ENCODE peak calls at places on chromosomes 6 and 20, in six cellular contexts. Q, D, H, C, W and F are unnamed samples.

GRCh38 chr20:43744966-43745733 is 18.3 kb upstream of the GTSF1L start:
- DNase-seq in C (no peak), D (no peak), Q (no peak), H (no peak), W (no peak), F (no peak)

GRCh38 chr20:21237956-21238355 is 65.2 kb upstream of the XRN2 start:
- DNase-seq in C (peak), W (no peak), H (no peak), Q (no peak), D (no peak), F (no peak)

GRCh38 chr6:7006536-7007191 is 101.1 kb upstream of the RREB1 start:
- DNase-seq in D (no peak), Q (no peak), H (no peak), W (no peak), C (no peak), F (no peak)

GRCh38 chr20:59222239-59222981 is 58.8 kb downstream of the ZNF831 start:
- DNase-seq in D (peak), C (peak), H (peak), Q (peak), W (peak), F (peak)

GRCh38 chr6:149026530-149026942 is 279.7 kb downstream of the UST start:
- DNase-seq in H (no peak), D (peak), Q (no peak), W (peak), C (peak), F (no peak)

GRCh38 chr6:163355471-163355991 is 59.0 kb upstream of the QKI start:
- DNase-seq in W (peak), H (peak), C (peak), D (peak), Q (peak), F (no peak)

GRCh38 chr20:15703171-15703911 is 869.9 kb downstream of the KIF16B start:
- DNase-seq in Q (no peak), C (peak), H (no peak), D (no peak), W (peak), F (no peak)

GRCh38 chr20:4512891-4513550 is 208.7 kb upstream of the PRND start:
- DNase-seq in H (no peak), C (peak), W (peak), D (peak), Q (no peak), F (no peak)

GRCh38 chr6:100203391-100203790 is 209.4 kb upstream of the MCHR2 start:
- DNase-seq in Q (no peak), C (peak), D (peak), H (no peak), W (peak), F (no peak)

GRCh38 chr6:41191569-41191968 is 9.4 kb downstream of the TREML2 start:
- DNase-seq in C (peak), Q (no peak), D (no peak), H (no peak), W (no peak), F (no peak)

GRCh38 chr6:13953061-13953705 is 28.4 kb downstream of the RNF182 start:
- DNase-seq in D (no peak), C (peak), W (peak), H (no peak), Q (no peak), F (no peak)

GRCh38 chr20:5864873-5865582 is 85.3 kb downstream of the TRMT6 start:
- DNase-seq in Q (no peak), D (peak), H (no peak), W (peak), C (peak), F (no peak)

GRCh38 chr20:44075950-44076232 is 111.1 kb downstream of the JPH2 start:
- DNase-seq in C (no peak), D (no peak), W (no peak), Q (no peak), H (no peak), F (no peak)

GRCh38 chr6:26175428-26176181 is 88.4 kb downstream of the HFE start:
- DNase-seq in Q (no peak), H (no peak), C (peak), D (peak), W (no peak), F (no peak)

GRCh38 chr6:163958646-163959045 is 544.1 kb downstream of the QKI start:
- DNase-seq in Q (no peak), C (peak), D (no peak), W (no peak), H (no peak), F (no peak)

GRCh38 chr20:3645309-3646066 is 17.7 kb downstream of the GFRA4 start:
- DNase-seq in H (no peak), C (peak), D (no peak), Q (no peak), W (no peak), F (no peak)

GRCh38 chr6:54586251-54586650 is 260.3 kb upstream of the FAM83B start:
- DNase-seq in Q (no peak), H (no peak), C (peak), W (peak), D (no peak), F (no peak)

GRCh38 chr6:87881342-87881895 is 166.2 kb upstream of the SPACA1 start:
- DNase-seq in Q (no peak), C (no peak), D (no peak), H (no peak), W (no peak), F (no peak)

GRCh38 chr6:77457720-77458349 is 5.5 kb downstream of the HTR1B start:
- DNase-seq in D (peak), H (peak), Q (peak), C (peak), W (peak), F (no peak)

GRCh38 chr6:153312633-153313032 is 181.6 kb upstream of the RGS17 start:
- DNase-seq in C (peak), H (peak), W (peak), Q (no peak), D (peak), F (no peak)

GRCh38 chr6:114342826-114343781 is at the start of gene HS3ST5:
- DNase-seq in C (peak), W (peak), D (no peak), H (no peak), Q (no peak), F (peak)

GRCh38 chr6:110394409-110394808 is 21.0 kb downstream of the DDO start:
- DNase-seq in D (no peak), H (no peak), W (no peak), C (no peak), Q (no peak), F (no peak)

GRCh38 chr6:80438728-80439127 is 332.3 kb downstream of the BCKDHB start:
- DNase-seq in D (peak), C (peak), W (peak), Q (no peak), H (no peak), F (no peak)

GRCh38 chr20:53413188-53413631 is 180.4 kb downstream of the ZNF217 start:
- DNase-seq in Q (no peak), C (peak), W (peak), D (no peak), H (peak), F (no peak)

GRCh38 chr6:51462896-51463679 is 624.3 kb downstream of the PKHD1 start:
- DNase-seq in W (no peak), H (no peak), D (no peak), Q (no peak), C (no peak), F (no peak)

GRCh38 chr6:56499121-56499520 is 143.6 kb downstream of the DST start:
- DNase-seq in W (no peak), Q (no peak), H (no peak), C (no peak), D (no peak), F (no peak)

GRCh38 chr6:15431762-15432495 is 186.1 kb downstream of the JARID2 start:
- DNase-seq in Q (no peak), D (no peak), C (peak), W (no peak), H (peak), F (no peak)

GRCh38 chr20:848218-848617 is 14.7 kb downstream of the FAM110A start:
- DNase-seq in W (no peak), C (no peak), H (no peak), Q (no peak), D (no peak), F (no peak)

GRCh38 chr6:30703011-30703410 is 12.2 kb upstream of the NRM start:
- DNase-seq in C (no peak), Q (no peak), D (no peak), W (no peak), H (no peak), F (peak)

GRCh38 chr6:4451718-4452117 is 316.3 kb upstream of the ECI2 start:
- DNase-seq in D (no peak), Q (no peak), H (no peak), C (no peak), W (no peak), F (no peak)

GRCh38 chr6:43926644-43927524 is 156.9 kb downstream of the VEGFA start:
- DNase-seq in C (peak), D (no peak), Q (no peak), H (peak), W (peak), F (no peak)
- TF ChIP-seq CTCF in C (no peak), D (no peak), Q (no peak), H (no peak), W (no peak), F (peak)

DNA sequence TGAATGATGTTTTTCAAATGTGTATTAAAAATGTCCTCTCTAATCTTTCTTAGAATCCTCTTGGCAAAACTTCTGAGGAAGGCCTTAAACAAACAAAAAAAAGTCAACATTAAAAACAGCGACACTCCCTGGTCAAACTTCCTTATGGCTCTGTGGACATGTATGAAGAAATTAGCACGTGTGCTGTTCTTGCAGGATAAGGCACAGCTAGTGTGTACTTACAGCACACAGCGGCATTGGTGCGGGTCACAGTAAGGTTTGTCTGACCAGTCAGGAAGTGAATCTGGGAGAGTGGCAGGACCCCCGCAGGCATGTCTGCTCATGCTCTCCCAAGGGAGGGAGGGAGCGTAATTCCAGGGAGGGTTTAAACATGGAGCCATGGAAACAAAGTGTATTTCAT is 38.8 kb downstream of the SLC22A1 start:
- DNase-seq in D (no peak), H (no peak), C (peak), Q (no peak), W (no peak), F (no peak)
- TF ChIP-seq CTCF in D (no peak), H (no peak), C (peak), Q (no peak), W (no peak), F (peak)

GRCh38 chr6:63635563-63636515 is at the start of gene PHF3:
- DNase-seq in D (peak), W (peak), Q (peak), C (peak), H (peak), F (peak)
- TF ChIP-seq CTCF in D (no peak), W (peak), Q (no peak), C (no peak), H (no peak), F (peak)

DNA sequence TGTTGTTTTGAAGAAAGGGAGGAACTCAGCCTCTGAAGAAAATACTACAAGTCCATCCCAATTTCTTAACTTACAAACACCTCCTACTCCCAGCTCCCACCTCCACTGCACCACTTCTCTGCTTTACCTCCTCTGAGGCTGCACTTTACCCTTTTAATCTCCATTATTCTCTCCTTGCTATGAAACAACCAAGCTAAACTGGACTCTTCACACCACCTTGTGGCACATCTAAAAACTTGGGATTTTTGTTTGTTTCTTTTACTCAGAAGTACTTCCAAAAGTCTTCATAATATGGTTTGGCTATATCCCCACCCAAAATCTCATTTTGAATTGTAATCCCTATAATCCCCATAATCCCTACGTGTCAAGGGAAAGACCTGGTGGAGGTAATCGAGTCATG is 142.2 kb downstream of the MOXD1 start:
- DNase-seq in W (no peak), Q (no peak), D (peak), H (no peak), C (peak), F (no peak)
- TF ChIP-seq CTCF in W (no peak), Q (no peak), D (peak), H (no peak), C (peak), F (peak)

GRCh38 chr6:136289579-136290405 is at the start of gene BCLAF1:
- DNase-seq in H (peak), C (peak), W (peak), D (peak), Q (peak), F (peak)
- TF ChIP-seq CTCF in H (no peak), C (no peak), W (no peak), D (no peak), Q (no peak), F (no peak)